ENCODE peak calls at places on chromosomes 4 and X, in nine cellular contexts. L, U, F, E, S, R, I, O and X are unnamed samples. For H3K36me3, the result is how much of the 10 kb centered on the place peaks cover.

GRCh38 chrX:110440016-110440805 is 81.6 kb downstream of the RTL9 start:
- DNase-seq in L (no peak), U (no peak), F (no peak), E (no peak), S (no peak), R (no peak), I (no peak), O (no peak), X (no peak)

GRCh38 chr4:106614446-106614845 is 245.9 kb upstream of the GIMD1 start:
- DNase-seq in L (no peak), U (no peak), F (no peak), E (no peak), S (no peak), R (no peak), I (no peak), O (no peak), X (no peak)

GRCh38 chrX:9928083-9928482 is 39.1 kb upstream of the CLDN34 start:
- DNase-seq in L (no peak), U (no peak), F (no peak), E (no peak), S (no peak), R (peak), I (no peak), O (no peak), X (no peak)

GRCh38 chrX:25618248-25618647 is 519.9 kb upstream of the MAGEB18 start:
- DNase-seq in L (no peak), U (no peak), F (no peak), E (no peak), S (no peak), R (no peak), I (no peak), O (no peak), X (no peak)

GRCh38 chrX:117996918-117997480 is 119.6 kb downstream of the KLHL13 start:
- DNase-seq in L (no peak), U (no peak), F (no peak), E (no peak), S (no peak), R (no peak), I (no peak), O (no peak), X (no peak)

GRCh38 chrX:129773649-129774458 is 5.9 kb upstream of the SASH3 start:
- DNase-seq in L (no peak), U (no peak), F (peak), E (no peak), S (no peak), R (no peak), I (no peak), O (no peak), X (no peak)

GRCh38 chr4:153039542-153040185 is 103.5 kb downstream of the FHDC1 start:
- DNase-seq in L (no peak), U (no peak), F (no peak), E (no peak), S (no peak), R (no peak), I (no peak), O (no peak), X (no peak)

GRCh38 chr4:97104006-97104405 is 1039.3 kb downstream of the STPG2 start:
- DNase-seq in L (no peak), U (no peak), F (no peak), E (no peak), S (no peak), R (no peak), I (no peak), O (no peak), X (no peak)

GRCh38 chr4:18419780-18420179 is 398.2 kb upstream of the LCORL start:
- DNase-seq in L (no peak), U (no peak), F (no peak), E (no peak), S (no peak), R (no peak), I (no peak), O (no peak), X (no peak)

GRCh38 chr4:13640149-13640671 is 12.7 kb upstream of the BOD1L1 start:
- DNase-seq in L (no peak), U (no peak), F (no peak), E (no peak), S (no peak), R (no peak), I (no peak), O (no peak), X (no peak)

GRCh38 chr4:38068107-38068506 is 107.9 kb downstream of the PTTG2 start:
- DNase-seq in L (no peak), U (no peak), F (no peak), E (no peak), S (no peak), R (no peak), I (no peak), O (no peak), X (no peak)

GRCh38 chr4:153533387-153533786 is 67.2 kb downstream of the TMEM131L start:
- DNase-seq in L (no peak), U (no peak), F (no peak), E (no peak), S (no peak), R (no peak), I (no peak), O (no peak), X (no peak)

GRCh38 chr4:69584135-69584534 is 55.3 kb downstream of the UGT2A2 start:
- DNase-seq in L (no peak), U (no peak), F (no peak), E (no peak), S (no peak), R (no peak), I (no peak), O (no peak), X (no peak)

GRCh38 chrX:148069759-148070503 is 88.8 kb downstream of the FMR1NB start:
- DNase-seq in L (no peak), U (no peak), F (no peak), E (peak), S (no peak), R (no peak), I (no peak), O (no peak), X (no peak)

GRCh38 chrX:36927712-36928111 is 80.5 kb upstream of the FAM47C start:
- DNase-seq in L (no peak), U (no peak), F (no peak), E (no peak), S (no peak), R (no peak), I (no peak), O (no peak), X (no peak)

GRCh38 chrX:136868283-136869055 is 12.1 kb downstream of the RBMX start:
- DNase-seq in L (no peak), U (no peak), F (no peak), E (no peak), S (no peak), R (no peak), I (no peak), O (no peak), X (no peak)

GRCh38 chr4:148395771-148396170 is 46.4 kb downstream of the NR3C2 start:
- DNase-seq in L (no peak), U (no peak), F (no peak), E (no peak), S (no peak), R (no peak), I (no peak), O (no peak), X (no peak)

DNA sequence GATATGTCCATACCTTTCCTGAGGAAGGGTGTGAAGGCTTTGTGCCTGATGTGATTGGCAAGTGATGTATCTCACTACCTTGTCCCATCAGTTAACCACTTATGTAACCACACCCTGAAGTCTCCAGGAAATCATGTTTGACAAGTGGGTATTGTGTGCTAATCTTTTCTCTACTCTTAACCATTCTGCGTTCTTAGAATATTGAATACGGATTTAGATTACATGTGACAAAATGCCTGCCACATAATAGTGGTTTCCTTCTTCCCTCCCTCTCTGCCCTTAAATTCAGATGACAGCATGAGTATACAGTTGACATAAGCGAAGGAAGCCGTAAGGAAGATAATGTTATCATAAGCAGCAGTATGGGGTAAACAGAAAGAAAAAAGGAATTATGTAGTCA is 108.4 kb downstream of the KLHL8 start:
- DNase-seq in L (no peak), U (no peak), F (no peak), E (no peak), S (no peak), R (no peak), I (no peak), O (no peak), X (no peak)
- H3K36me3 ChIP-seq in L (half or more), U (under half), F (under half), E (half or more), S (under half), R (half or more), I (half or more), O (half or more), X (half or more)

GRCh38 chr4:94267037-94267436 is 59.4 kb downstream of the SMARCAD1 start:
- DNase-seq in L (no peak), U (no peak), F (no peak), E (no peak), S (no peak), R (no peak), I (no peak), O (no peak), X (no peak)

GRCh38 chr4:94256833-94257232 is 49.2 kb downstream of the SMARCAD1 start:
- DNase-seq in L (no peak), U (no peak), F (peak), E (peak), S (no peak), R (no peak), I (no peak), O (no peak), X (no peak)

GRCh38 chr4:94262163-94263016 is 54.7 kb downstream of the SMARCAD1 start:
- DNase-seq in L (no peak), U (no peak), F (no peak), E (no peak), S (no peak), R (no peak), I (no peak), O (no peak), X (no peak)
- H3K36me3 ChIP-seq in L (under half), U (under half), F (under half), E (half or more), S (under half), R (under half), I (under half), O (under half), X (under half)

DNA sequence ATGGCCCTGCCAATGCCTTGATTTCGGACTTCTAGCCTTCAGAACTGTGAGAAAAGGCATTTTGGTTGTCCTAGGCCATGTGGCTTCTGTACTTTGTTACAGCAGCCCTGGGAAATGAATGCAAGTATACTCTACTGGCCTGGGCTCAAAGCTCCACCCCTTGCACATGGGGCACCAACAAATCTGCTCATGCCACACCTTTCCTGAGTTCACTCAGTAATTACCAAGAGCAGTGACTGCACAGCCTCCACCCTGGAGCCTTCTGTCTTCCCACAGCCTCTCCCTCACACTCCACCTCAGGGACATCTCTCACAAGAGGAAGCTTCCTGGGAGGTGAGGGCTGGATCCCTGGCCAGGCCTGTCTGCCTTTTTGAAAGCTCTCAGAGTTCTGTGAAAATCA is 29.1 kb upstream of the GAB1 start:
- DNase-seq in L (no peak), U (no peak), F (no peak), E (no peak), S (no peak), R (no peak), I (no peak), O (no peak), X (no peak)
- H3K36me3 ChIP-seq in L (under half), U (under half), F (under half), E (under half), S (under half), R (under half), I (under half), O (under half), X (under half)

GRCh38 chrX:154469880-154470279 is 9.2 kb downstream of the LAGE3 start:
- DNase-seq in L (no peak), U (no peak), F (no peak), E (no peak), S (no peak), R (no peak), I (no peak), O (no peak), X (no peak)
- H3K36me3 ChIP-seq in L (under half), U (under half), F (under half), E (under half), S (under half), R (under half), I (half or more), O (half or more), X (half or more)

GRCh38 chr4:41262198-41262597 is 5.5 kb downstream of the UCHL1 start:
- DNase-seq in L (no peak), U (no peak), F (no peak), E (no peak), S (no peak), R (no peak), I (no peak), O (no peak), X (no peak)
- H3K36me3 ChIP-seq in L (under half), U (under half), F (under half), E (half or more), S (under half), R (half or more), I (under half), O (half or more), X (under half)

GRCh38 chr4:75343333-75343732 is 170.9 kb downstream of the RCHY1 start:
- DNase-seq in L (no peak), U (no peak), F (no peak), E (no peak), S (no peak), R (no peak), I (no peak), O (no peak), X (no peak)
- H3K36me3 ChIP-seq in L (under half), U (under half), F (under half), E (under half), S (under half), R (under half), I (under half), O (under half), X (under half)